ENCODE peak calls at places on chromosome 17, in eight cellular contexts. W is Peyer's patch, Z is thoracic aorta, R is neuronal stem cell, C is psoas muscle, V is mesendoderm, I is DND-41, T is A549. H is an unnamed sample.

GRCh38 chr17:43467981-43468541 is 15.7 kb upstream of the DHX8 start:
- DNase-seq in W (no peak), T (no peak), Z (no peak), I (no peak), V (no peak), C (no peak), R (no peak), H (peak; percentile 27)

GRCh38 chr17:31275126-31275525 is 21.9 kb downstream of the OMG start:
- DNase-seq in W (no peak), Z (no peak), R (no peak), C (no peak), V (no peak), T (no peak), I (no peak), H (no peak)

GRCh38 chr17:58786586-58787295 is 31.1 kb downstream of the PPM1E start:
- DNase-seq in T (peak; percentile 26), Z (no peak), V (no peak), C (no peak), R (no peak), W (no peak), I (no peak), H (no peak)

GRCh38 chr17:43445009-43445589 is 38.7 kb upstream of the DHX8 start:
- DNase-seq in V (no peak), T (no peak), I (no peak), C (no peak), Z (no peak), W (no peak), R (no peak), H (no peak)

GRCh38 chr17:21275047-21275578 is 9.4 kb upstream of the MAP2K3 start:
- DNase-seq in C (peak; percentile 78), R (no peak), Z (no peak), W (no peak), T (no peak), I (no peak), V (no peak), H (no peak)

GRCh38 chr17:4509402-4509801 is 10.7 kb downstream of the SPNS2 start:
- DNase-seq in Z (no peak), R (no peak), T (no peak), V (no peak), W (no peak), I (peak; percentile 21), C (no peak), H (no peak)

GRCh38 chr17:60077672-60078519 is 825 bp downstream of the HEATR6 start:
- DNase-seq in T (no peak), V (no peak), I (no peak), W (no peak), Z (no peak), C (no peak), R (no peak), H (no peak)

GRCh38 chr17:71921726-71922320 is 199.0 kb upstream of the SOX9 start:
- DNase-seq in Z (no peak), V (peak; percentile 37), W (no peak), R (no peak), T (no peak), C (no peak), I (peak; percentile 39), H (no peak)

GRCh38 chr17:51371732-51372151 is 111.4 kb downstream of the UTP18 start:
- DNase-seq in Z (no peak), V (peak; percentile 93), I (peak; percentile 43), T (peak; percentile 86), W (no peak), C (no peak), R (peak; percentile 71), H (no peak)

GRCh38 chr17:67139784-67140665 is 95.7 kb downstream of the CACNG1 start:
- DNase-seq in C (no peak), Z (no peak), T (peak; percentile 31), V (peak; percentile 67), W (no peak), I (no peak), R (no peak), H (no peak)

GRCh38 chr17:61280338-61280737 is 119.3 kb upstream of the TBX2 start:
- DNase-seq in V (no peak), R (no peak), Z (no peak), W (no peak), T (no peak), I (no peak), C (no peak), H (no peak)

GRCh38 chr17:12977008-12977751 is 40.6 kb downstream of the ELAC2 start:
- DNase-seq in V (peak; percentile 54), C (no peak), W (no peak), I (no peak), R (no peak), T (no peak), Z (no peak), H (no peak)

GRCh38 chr17:56598471-56598870 is 5.0 kb downstream of the NOG start:
- DNase-seq in T (no peak), V (peak; percentile 82), I (no peak), R (no peak), C (no peak), W (no peak), Z (no peak), H (no peak)

GRCh38 chr17:50344712-50345380 is 1.1 kb upstream of the XYLT2 start:
- DNase-seq in T (no peak), V (no peak), I (no peak), R (no peak), Z (no peak), W (peak; percentile 45), C (no peak), H (no peak)

GRCh38 chr17:50364715-50365114 is 8.3 kb downstream of the MRPL27 start:
- DNase-seq in W (no peak), V (peak; percentile 89), Z (no peak), C (no peak), I (no peak), T (no peak), R (no peak), H (no peak)

GRCh38 chr17:62188713-62189112 is 123.6 kb upstream of the MED13 start:
- DNase-seq in R (no peak), I (no peak), T (peak; percentile 61), Z (no peak), C (no peak), V (no peak), W (peak; percentile 65), H (no peak)

GRCh38 chr17:72794152-72794551 is 298.3 kb downstream of the SLC39A11 start:
- DNase-seq in V (no peak), C (no peak), T (no peak), I (no peak), R (no peak), W (no peak), Z (no peak), H (no peak)

GRCh38 chr17:76404976-76405563 is 20.7 kb downstream of the SPHK1 start:
- DNase-seq in R (no peak), T (no peak), V (no peak), W (no peak), C (peak; percentile 67), Z (no peak), I (no peak), H (no peak)

GRCh38 chr17:4559851-4560820 is at the start of gene GGT6:
- DNase-seq in R (no peak), T (no peak), W (peak; percentile 84), I (no peak), Z (no peak), C (peak; percentile 45), V (no peak), H (no peak)

GRCh38 chr17:9643611-9644010 is 1.7 kb upstream of the USP43 start:
- DNase-seq in V (no peak), I (no peak), C (no peak), Z (no peak), T (no peak), R (no peak), W (no peak), H (no peak)

GRCh38 chr17:45681706-45682105 is 102.4 kb upstream of the CRHR1 start:
- DNase-seq in I (no peak), W (no peak), C (no peak), R (no peak), V (no peak), T (no peak), Z (no peak), H (no peak)

GRCh38 chr17:6365187-6365943 is 69.6 kb downstream of the AIPL1 start:
- DNase-seq in R (no peak), I (no peak), C (no peak), V (no peak), T (peak; percentile 75), Z (no peak), W (no peak), H (no peak)

GRCh38 chr17:81332949-81333570 is 38.0 kb upstream of the SLC38A10 start:
- DNase-seq in R (no peak), V (no peak), I (no peak), Z (no peak), C (peak; percentile 38), W (no peak), T (no peak), H (no peak)

GRCh38 chr17:29369831-29370735 is 20.1 kb upstream of the TAOK1 start:
- DNase-seq in W (peak; percentile 81), T (peak; percentile 89), I (peak; percentile 27), Z (no peak), C (no peak), R (peak; percentile 67), V (peak; percentile 94), H (peak; percentile 50)
- H3K27ac ChIP-seq in W (no peak overlapping the region), T (peak overlapping the region; percentile 63), I (no peak overlapping the region), Z (no peak overlapping the region), C (no peak overlapping the region), R (no peak overlapping the region), V (no peak overlapping the region), H (peak overlapping the region; percentile 48)

GRCh38 chr17:78379134-78379497 is 667 bp downstream of the PGS1 start:
- DNase-seq in V (peak; percentile 66), W (no peak), T (no peak), R (no peak), Z (no peak), I (no peak), C (no peak), H (no peak)
- H3K4me3 ChIP-seq in V (peak overlapping the region; percentile 98), W (peak overlapping the region; percentile 79), T (peak overlapping the region; percentile 91), R (peak overlapping the region; percentile 98), Z (peak overlapping the region; percentile 98), I (peak overlapping the region; percentile 89), C (peak overlapping the region; percentile 92), H (peak overlapping the region; percentile 91)

GRCh38 chr17:15965510-15965909 is 20.6 kb downstream of the ADORA2B start:
- DNase-seq in Z (no peak), C (no peak), T (no peak), I (peak; percentile 64), W (no peak), R (no peak), V (no peak), H (no peak)
- H3K27ac ChIP-seq in Z (no peak overlapping the region), C (no peak overlapping the region), T (peak overlapping the region; percentile 58), I (no peak overlapping the region), W (no peak overlapping the region), R (no peak overlapping the region), V (no peak overlapping the region), H (no peak overlapping the region)

GRCh38 chr17:68195667-68196393 is 52.0 kb upstream of the AMZ2 start:
- DNase-seq in R (no peak), W (peak; percentile 49), T (no peak), I (no peak), Z (no peak), V (peak; percentile 59), C (no peak), H (no peak)

GRCh38 chr17:68198931-68199836 is 48.7 kb upstream of the AMZ2 start:
- DNase-seq in Z (no peak), I (no peak), V (peak; percentile 42), C (no peak), W (peak; percentile 63), R (no peak), T (peak; percentile 58), H (no peak)

GRCh38 chr17:68197997-68198930 is 49.6 kb upstream of the AMZ2 start:
- DNase-seq in V (peak; percentile 47), C (no peak), I (no peak), Z (no peak), T (no peak), W (peak; percentile 48), R (no peak), H (no peak)

GRCh38 chr17:68196394-68197090 is 51.3 kb upstream of the AMZ2 start:
- DNase-seq in R (no peak), I (no peak), T (no peak), W (peak; percentile 52), V (peak; percentile 14), C (no peak), Z (no peak), H (no peak)

GRCh38 chr17:68197091-68197996 is 50.5 kb upstream of the AMZ2 start:
- DNase-seq in W (peak; percentile 61), T (no peak), R (no peak), C (peak; percentile 70), V (peak; percentile 57), Z (no peak), I (no peak), H (no peak)
- H3K4me3 ChIP-seq in W (peak overlapping the region; percentile 44), T (peak overlapping the region; percentile 43), R (no peak overlapping the region), C (peak overlapping the region; percentile 66), V (peak overlapping the region; percentile 23), Z (peak overlapping the region; percentile 72), I (no peak overlapping the region), H (peak overlapping the region; percentile 3)

H was measured in uterus.